ENCODE peak calls at places on chromosome 3, in seven cellular contexts. One of them, this sample, is unnamed.

GRCh38 chr3:106688463-106688862 is 688.8 kb upstream of the CCDC54 start:
- DNase-seq in colonic mucosa: no peak
- DNase-seq in heart right ventricle: no peak
- DNase-seq in neural crest cell: no peak
- DNase-seq in AG04449: peak; percentile 68
- DNase-seq in activated CD8-positive, alpha-beta T cell treated with anti-CD3 and anti-CD28 coated beads for 36 hours: no peak
- DNase-seq in bronchial epithelial cell: peak; percentile 97
- DNase-seq in this sample: peak; percentile 75

GRCh38 chr3:127389415-127389814 is 101.6 kb upstream of the PRR20G start:
- DNase-seq in colonic mucosa: no peak
- DNase-seq in heart right ventricle: no peak
- DNase-seq in neural crest cell: no peak
- DNase-seq in AG04449: no peak
- DNase-seq in activated CD8-positive, alpha-beta T cell treated with anti-CD3 and anti-CD28 coated beads for 36 hours: no peak
- DNase-seq in bronchial epithelial cell: peak; percentile 22
- DNase-seq in this sample: no peak

GRCh38 chr3:104257486-104257885 is 1109.2 kb upstream of the ALCAM start:
- DNase-seq in colonic mucosa: no peak
- DNase-seq in heart right ventricle: no peak
- DNase-seq in neural crest cell: no peak
- DNase-seq in AG04449: no peak
- DNase-seq in activated CD8-positive, alpha-beta T cell treated with anti-CD3 and anti-CD28 coated beads for 36 hours: no peak
- DNase-seq in bronchial epithelial cell: no peak
- DNase-seq in this sample: no peak

GRCh38 chr3:126130981-126131750 is 47.2 kb upstream of the SLC41A3 start:
- DNase-seq in colonic mucosa: peak; percentile 7
- DNase-seq in heart right ventricle: peak; percentile 2
- DNase-seq in neural crest cell: no peak
- DNase-seq in AG04449: no peak
- DNase-seq in activated CD8-positive, alpha-beta T cell treated with anti-CD3 and anti-CD28 coated beads for 36 hours: no peak
- DNase-seq in bronchial epithelial cell: no peak
- DNase-seq in this sample: no peak

GRCh38 chr3:119700269-119700919 is 2.4 kb upstream of the CFAP91 start:
- DNase-seq in colonic mucosa: peak; percentile 38
- DNase-seq in heart right ventricle: peak; percentile 20
- DNase-seq in neural crest cell: no peak
- DNase-seq in AG04449: no peak
- DNase-seq in activated CD8-positive, alpha-beta T cell treated with anti-CD3 and anti-CD28 coated beads for 36 hours: peak; percentile 54
- DNase-seq in bronchial epithelial cell: peak; percentile 65
- DNase-seq in this sample: no peak

GRCh38 chr3:14822134-14822533 is 3.4 kb downstream of the FGD5 start:
- DNase-seq in colonic mucosa: no peak
- DNase-seq in heart right ventricle: no peak
- DNase-seq in neural crest cell: no peak
- DNase-seq in AG04449: no peak
- DNase-seq in activated CD8-positive, alpha-beta T cell treated with anti-CD3 and anti-CD28 coated beads for 36 hours: no peak
- DNase-seq in bronchial epithelial cell: no peak
- DNase-seq in this sample: no peak

GRCh38 chr3:173993299-173993698 is 595.8 kb downstream of the NLGN1 start:
- DNase-seq in colonic mucosa: no peak
- DNase-seq in heart right ventricle: no peak
- DNase-seq in neural crest cell: no peak
- DNase-seq in AG04449: no peak
- DNase-seq in activated CD8-positive, alpha-beta T cell treated with anti-CD3 and anti-CD28 coated beads for 36 hours: no peak
- DNase-seq in bronchial epithelial cell: peak; percentile 41
- DNase-seq in this sample: peak; percentile 42

GRCh38 chr3:128421966-128422365 is 44.7 kb downstream of the DNAJB8 start:
- DNase-seq in colonic mucosa: no peak
- DNase-seq in heart right ventricle: no peak
- DNase-seq in neural crest cell: no peak
- DNase-seq in AG04449: no peak
- DNase-seq in activated CD8-positive, alpha-beta T cell treated with anti-CD3 and anti-CD28 coated beads for 36 hours: no peak
- DNase-seq in bronchial epithelial cell: no peak
- DNase-seq in this sample: no peak

GRCh38 chr3:148178508-148178907 is 519.2 kb upstream of the AGTR1 start:
- DNase-seq in colonic mucosa: no peak
- DNase-seq in heart right ventricle: no peak
- DNase-seq in neural crest cell: no peak
- DNase-seq in AG04449: no peak
- DNase-seq in activated CD8-positive, alpha-beta T cell treated with anti-CD3 and anti-CD28 coated beads for 36 hours: no peak
- DNase-seq in bronchial epithelial cell: peak; percentile 29
- DNase-seq in this sample: no peak

GRCh38 chr3:64184621-64185020 is 40.6 kb downstream of the PRICKLE2 start:
- DNase-seq in colonic mucosa: no peak
- DNase-seq in heart right ventricle: no peak
- DNase-seq in neural crest cell: no peak
- DNase-seq in AG04449: no peak
- DNase-seq in activated CD8-positive, alpha-beta T cell treated with anti-CD3 and anti-CD28 coated beads for 36 hours: no peak
- DNase-seq in bronchial epithelial cell: peak; percentile 82
- DNase-seq in this sample: no peak

GRCh38 chr3:124277516-124277890 is 285.6 kb upstream of the ROPN1 start:
- DNase-seq in colonic mucosa: peak; percentile 48
- DNase-seq in heart right ventricle: peak; percentile 53
- DNase-seq in neural crest cell: no peak
- DNase-seq in AG04449: no peak
- DNase-seq in activated CD8-positive, alpha-beta T cell treated with anti-CD3 and anti-CD28 coated beads for 36 hours: no peak
- DNase-seq in bronchial epithelial cell: peak; percentile 6
- DNase-seq in this sample: peak; percentile 70

GRCh38 chr3:45224824-45225464 is 1.1 kb downstream of the TMEM158 start:
- DNase-seq in colonic mucosa: peak; percentile 75
- DNase-seq in heart right ventricle: peak; percentile 63
- DNase-seq in neural crest cell: peak; percentile 71
- DNase-seq in AG04449: no peak
- DNase-seq in activated CD8-positive, alpha-beta T cell treated with anti-CD3 and anti-CD28 coated beads for 36 hours: peak; percentile 51
- DNase-seq in bronchial epithelial cell: no peak
- DNase-seq in this sample: no peak

GRCh38 chr3:54374214-54374855 is 252.0 kb downstream of the CACNA2D3 start:
- DNase-seq in colonic mucosa: peak; percentile 31
- DNase-seq in heart right ventricle: no peak
- DNase-seq in neural crest cell: peak; percentile 3
- DNase-seq in AG04449: no peak
- DNase-seq in activated CD8-positive, alpha-beta T cell treated with anti-CD3 and anti-CD28 coated beads for 36 hours: peak; percentile 27
- DNase-seq in bronchial epithelial cell: peak; percentile 17
- DNase-seq in this sample: no peak

GRCh38 chr3:44918581-44918980 is 44.2 kb downstream of the TGM4 start:
- DNase-seq in colonic mucosa: no peak
- DNase-seq in heart right ventricle: no peak
- DNase-seq in neural crest cell: no peak
- DNase-seq in AG04449: no peak
- DNase-seq in activated CD8-positive, alpha-beta T cell treated with anti-CD3 and anti-CD28 coated beads for 36 hours: no peak
- DNase-seq in bronchial epithelial cell: no peak
- DNase-seq in this sample: no peak

GRCh38 chr3:127742580-127742979 is 69.8 kb downstream of the ABTB1 start:
- DNase-seq in colonic mucosa: no peak
- DNase-seq in heart right ventricle: no peak
- DNase-seq in neural crest cell: no peak
- DNase-seq in AG04449: no peak
- DNase-seq in activated CD8-positive, alpha-beta T cell treated with anti-CD3 and anti-CD28 coated beads for 36 hours: no peak
- DNase-seq in bronchial epithelial cell: no peak
- DNase-seq in this sample: no peak

GRCh38 chr3:192812736-192813383 is 85.5 kb upstream of the FGF12 start:
- DNase-seq in colonic mucosa: peak; percentile 44
- DNase-seq in heart right ventricle: no peak
- DNase-seq in neural crest cell: peak; percentile 50
- DNase-seq in AG04449: no peak
- DNase-seq in activated CD8-positive, alpha-beta T cell treated with anti-CD3 and anti-CD28 coated beads for 36 hours: peak; percentile 41
- DNase-seq in bronchial epithelial cell: peak; percentile 61
- DNase-seq in this sample: peak; percentile 69

GRCh38 chr3:191499307-191500125 is 38.6 kb downstream of the PYDC2 start:
- DNase-seq in colonic mucosa: peak; percentile 17
- DNase-seq in heart right ventricle: peak; percentile 6
- DNase-seq in neural crest cell: no peak
- DNase-seq in AG04449: no peak
- DNase-seq in activated CD8-positive, alpha-beta T cell treated with anti-CD3 and anti-CD28 coated beads for 36 hours: no peak
- DNase-seq in bronchial epithelial cell: peak; percentile 52
- DNase-seq in this sample: no peak

GRCh38 chr3:42683875-42684593 is 1.3 kb upstream of the KLHL40 start:
- DNase-seq in colonic mucosa: peak; percentile 65
- DNase-seq in heart right ventricle: peak; percentile 85
- DNase-seq in neural crest cell: no peak
- DNase-seq in AG04449: peak; percentile 77
- DNase-seq in activated CD8-positive, alpha-beta T cell treated with anti-CD3 and anti-CD28 coated beads for 36 hours: peak; percentile 73
- DNase-seq in bronchial epithelial cell: peak; percentile 95
- DNase-seq in this sample: peak; percentile 29

GRCh38 chr3:178231645-178232044 is 304.6 kb upstream of the KCNMB2 start:
- DNase-seq in colonic mucosa: no peak
- DNase-seq in heart right ventricle: no peak
- DNase-seq in neural crest cell: no peak
- DNase-seq in AG04449: no peak
- DNase-seq in activated CD8-positive, alpha-beta T cell treated with anti-CD3 and anti-CD28 coated beads for 36 hours: no peak
- DNase-seq in bronchial epithelial cell: peak; percentile 10
- DNase-seq in this sample: no peak

GRCh38 chr3:80190051-80190450 is 422.3 kb upstream of the ROBO1 start:
- DNase-seq in colonic mucosa: no peak
- DNase-seq in heart right ventricle: no peak
- DNase-seq in neural crest cell: no peak
- DNase-seq in AG04449: peak; percentile 2
- DNase-seq in activated CD8-positive, alpha-beta T cell treated with anti-CD3 and anti-CD28 coated beads for 36 hours: no peak
- DNase-seq in bronchial epithelial cell: peak; percentile 78
- DNase-seq in this sample: peak; percentile 82

GRCh38 chr3:141489184-141489583 is 2.4 kb downstream of the RASA2 start:
- DNase-seq in colonic mucosa: no peak
- DNase-seq in heart right ventricle: no peak
- DNase-seq in neural crest cell: no peak
- DNase-seq in AG04449: no peak
- DNase-seq in activated CD8-positive, alpha-beta T cell treated with anti-CD3 and anti-CD28 coated beads for 36 hours: peak; percentile 64
- DNase-seq in bronchial epithelial cell: no peak
- DNase-seq in this sample: no peak

GRCh38 chr3:81440666-81441065 is 320.8 kb downstream of the GBE1 start:
- DNase-seq in colonic mucosa: no peak
- DNase-seq in heart right ventricle: no peak
- DNase-seq in neural crest cell: no peak
- DNase-seq in AG04449: no peak
- DNase-seq in activated CD8-positive, alpha-beta T cell treated with anti-CD3 and anti-CD28 coated beads for 36 hours: no peak
- DNase-seq in bronchial epithelial cell: no peak
- DNase-seq in this sample: no peak

GRCh38 chr3:159664653-159665052 is 324.0 kb upstream of the IL12A start:
- DNase-seq in colonic mucosa: no peak
- DNase-seq in heart right ventricle: no peak
- DNase-seq in neural crest cell: no peak
- DNase-seq in AG04449: no peak
- DNase-seq in activated CD8-positive, alpha-beta T cell treated with anti-CD3 and anti-CD28 coated beads for 36 hours: no peak
- DNase-seq in bronchial epithelial cell: no peak
- DNase-seq in this sample: no peak

GRCh38 chr3:134609821-134610454 is 40.9 kb downstream of the KY start:
- DNase-seq in colonic mucosa: peak; percentile 11
- DNase-seq in heart right ventricle: no peak
- DNase-seq in neural crest cell: no peak
- DNase-seq in AG04449: no peak
- DNase-seq in activated CD8-positive, alpha-beta T cell treated with anti-CD3 and anti-CD28 coated beads for 36 hours: no peak
- DNase-seq in bronchial epithelial cell: no peak
- DNase-seq in this sample: no peak

GRCh38 chr3:38477839-38478450 is 18.2 kb upstream of the EXOG start:
- DNase-seq in colonic mucosa: no peak
- DNase-seq in heart right ventricle: no peak
- DNase-seq in neural crest cell: no peak
- DNase-seq in AG04449: no peak
- DNase-seq in activated CD8-positive, alpha-beta T cell treated with anti-CD3 and anti-CD28 coated beads for 36 hours: no peak
- DNase-seq in bronchial epithelial cell: no peak
- DNase-seq in this sample: no peak

GRCh38 chr3:193987186-193987585 is 148.8 kb upstream of the HES1 start:
- DNase-seq in colonic mucosa: no peak
- DNase-seq in heart right ventricle: no peak
- DNase-seq in neural crest cell: no peak
- DNase-seq in AG04449: no peak
- DNase-seq in activated CD8-positive, alpha-beta T cell treated with anti-CD3 and anti-CD28 coated beads for 36 hours: no peak
- DNase-seq in bronchial epithelial cell: no peak
- DNase-seq in this sample: peak; percentile 52

GRCh38 chr3:152662157-152662556 is 172.8 kb upstream of the P2RY1 start:
- DNase-seq in colonic mucosa: no peak
- DNase-seq in heart right ventricle: no peak
- DNase-seq in neural crest cell: no peak
- DNase-seq in AG04449: no peak
- DNase-seq in activated CD8-positive, alpha-beta T cell treated with anti-CD3 and anti-CD28 coated beads for 36 hours: no peak
- DNase-seq in bronchial epithelial cell: no peak
- DNase-seq in this sample: no peak
- TF ChIP-seq CTCF in colonic mucosa: no peak
- TF ChIP-seq CTCF in heart right ventricle: no peak
- TF ChIP-seq CTCF in neural crest cell: peak; percentile 46
- TF ChIP-seq CTCF in AG04449: no peak
- TF ChIP-seq CTCF in activated CD8-positive, alpha-beta T cell treated with anti-CD3 and anti-CD28 coated beads for 36 hours: no peak
- TF ChIP-seq CTCF in bronchial epithelial cell: no peak
- TF ChIP-seq CTCF in this sample: no peak

DNA sequence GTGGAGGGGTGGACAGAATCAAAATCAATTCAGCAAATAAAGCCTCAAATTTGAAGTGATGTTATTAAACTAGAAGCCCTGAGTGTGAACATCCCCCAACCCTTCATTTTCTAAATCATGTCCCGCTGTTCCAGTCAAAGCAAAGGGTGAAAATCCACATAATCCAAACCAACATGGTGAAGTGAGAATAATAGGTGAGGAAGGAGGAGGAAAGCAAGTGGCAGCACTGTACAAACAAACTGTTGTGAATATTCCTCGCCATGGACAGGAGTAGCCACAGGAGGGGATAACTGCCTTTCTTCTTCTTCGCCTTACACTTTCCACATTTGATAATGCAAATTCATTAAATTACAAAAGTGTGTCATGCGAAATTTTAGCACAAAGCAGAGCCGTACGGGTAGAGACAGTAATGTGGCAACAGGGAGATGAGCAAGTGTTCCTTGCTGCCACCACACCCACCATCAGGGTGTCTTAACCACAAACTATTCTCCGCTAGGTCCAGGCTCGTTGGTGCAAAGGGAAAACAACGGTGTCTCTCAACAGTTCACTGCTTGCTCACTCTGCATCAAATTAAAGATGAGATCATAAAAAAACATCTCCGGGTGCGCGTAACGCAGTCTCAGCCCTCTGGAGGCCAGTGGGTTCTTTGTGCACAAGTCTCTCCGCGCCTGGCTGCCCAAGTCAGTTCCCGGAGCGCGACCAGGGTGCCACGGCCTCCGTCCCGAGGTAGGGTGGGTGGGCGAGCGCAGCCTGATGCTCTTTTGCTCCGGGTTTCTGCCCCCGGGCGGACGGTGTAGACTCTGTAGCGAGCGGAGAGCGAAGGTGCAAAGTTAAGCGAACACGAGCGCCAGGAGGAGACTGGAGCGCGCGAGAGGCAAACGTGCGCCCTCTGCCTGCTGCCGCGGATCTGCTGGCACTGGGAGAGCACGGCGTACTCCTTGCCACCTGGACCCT is 6.7 kb downstream of the EPHA3 start:
- DNase-seq in colonic mucosa: peak; percentile 61
- DNase-seq in heart right ventricle: peak; percentile 68
- DNase-seq in neural crest cell: peak; percentile 72
- DNase-seq in AG04449: no peak
- DNase-seq in activated CD8-positive, alpha-beta T cell treated with anti-CD3 and anti-CD28 coated beads for 36 hours: peak; percentile 35
- DNase-seq in bronchial epithelial cell: peak; percentile 74
- DNase-seq in this sample: peak; percentile 38
- TF ChIP-seq CTCF in colonic mucosa: peak; percentile 52
- TF ChIP-seq CTCF in heart right ventricle: peak; percentile 56
- TF ChIP-seq CTCF in neural crest cell: peak; percentile 80
- TF ChIP-seq CTCF in AG04449: peak; percentile 88
- TF ChIP-seq CTCF in activated CD8-positive, alpha-beta T cell treated with anti-CD3 and anti-CD28 coated beads for 36 hours: no peak
- TF ChIP-seq CTCF in bronchial epithelial cell: peak; percentile 93
- TF ChIP-seq CTCF in this sample: peak; percentile 95

GRCh38 chr3:101561630-101562328 is at the start of gene TRMT10C:
- DNase-seq in colonic mucosa: peak; percentile 95
- DNase-seq in heart right ventricle: peak; percentile 93
- DNase-seq in neural crest cell: peak; percentile 82
- DNase-seq in AG04449: no peak
- DNase-seq in activated CD8-positive, alpha-beta T cell treated with anti-CD3 and anti-CD28 coated beads for 36 hours: peak; percentile 95
- DNase-seq in bronchial epithelial cell: peak; percentile 89
- DNase-seq in this sample: peak; percentile 84
- TF ChIP-seq CTCF in colonic mucosa: no peak
- TF ChIP-seq CTCF in heart right ventricle: no peak
- TF ChIP-seq CTCF in neural crest cell: no peak
- TF ChIP-seq CTCF in AG04449: no peak
- TF ChIP-seq CTCF in activated CD8-positive, alpha-beta T cell treated with anti-CD3 and anti-CD28 coated beads for 36 hours: no peak
- TF ChIP-seq CTCF in bronchial epithelial cell: no peak
- TF ChIP-seq CTCF in this sample: no peak

GRCh38 chr3:123071146-123071545 is 4.3 kb downstream of the PDIA5 start:
- DNase-seq in colonic mucosa: no peak
- DNase-seq in heart right ventricle: no peak
- DNase-seq in neural crest cell: no peak
- DNase-seq in AG04449: no peak
- DNase-seq in activated CD8-positive, alpha-beta T cell treated with anti-CD3 and anti-CD28 coated beads for 36 hours: no peak
- DNase-seq in bronchial epithelial cell: no peak
- DNase-seq in this sample: no peak
- TF ChIP-seq CTCF in colonic mucosa: no peak
- TF ChIP-seq CTCF in heart right ventricle: no peak
- TF ChIP-seq CTCF in neural crest cell: peak; percentile 46
- TF ChIP-seq CTCF in AG04449: no peak
- TF ChIP-seq CTCF in activated CD8-positive, alpha-beta T cell treated with anti-CD3 and anti-CD28 coated beads for 36 hours: no peak
- TF ChIP-seq CTCF in bronchial epithelial cell: no peak
- TF ChIP-seq CTCF in this sample: peak; percentile 42